ENCODE peak calls at places on chromosomes 1 and 21, in four cellular contexts. A is right lobe of liver, Z is fibroblast of lung, M is pancreas. K is an unnamed sample. For H3K4me1, the result is how much of the 10 kb centered on the place peaks cover.

GRCh38 chr1:9671377-9672140 is 20.0 kb downstream of the PIK3CD start:
- DNase-seq in A (no peak), Z (no peak), M (no peak), K (no peak)

GRCh38 chr1:58158006-58158405 is 388.5 kb downstream of the OMA1 start:
- DNase-seq in A (no peak), Z (no peak), M (no peak), K (no peak)

GRCh38 chr1:155648207-155649147 is 38.5 kb downstream of the MSTO1 start:
- DNase-seq in A (no peak), Z (peak), M (no peak), K (no peak)

GRCh38 chr1:231860221-231861088 is 233.9 kb downstream of the DISC1 start:
- DNase-seq in A (no peak), Z (no peak), M (no peak), K (no peak)

GRCh38 chr1:193068013-193068412 is 8.6 kb downstream of the RO60 start:
- DNase-seq in A (no peak), Z (no peak), M (no peak), K (no peak)

GRCh38 chr1:246727594-246727993 is 3.4 kb downstream of the SCCPDH start:
- DNase-seq in A (peak), Z (no peak), M (no peak), K (no peak)

GRCh38 chr21:44805226-44805625 is 3.6 kb upstream of the UBE2G2 start:
- DNase-seq in A (no peak), Z (no peak), M (no peak), K (no peak)

GRCh38 chr21:42320791-42321190 is 5.6 kb upstream of the TFF3 start:
- DNase-seq in A (no peak), Z (no peak), M (no peak), K (no peak)

GRCh38 chr1:50419192-50419906 is 3.9 kb downstream of the DMRTA2 start:
- DNase-seq in A (no peak), Z (no peak), M (peak), K (no peak)

GRCh38 chr1:81775510-81775909 is 25.2 kb upstream of the ADGRL2 start:
- DNase-seq in A (no peak), Z (no peak), M (no peak), K (no peak)

GRCh38 chr1:155175281-155175926 is 1.8 kb downstream of the TRIM46 start:
- DNase-seq in A (peak), Z (no peak), M (no peak), K (no peak)

GRCh38 chr1:35499652-35500176 is 57.5 kb downstream of the KIAA0319L start:
- DNase-seq in A (no peak), Z (no peak), M (no peak), K (no peak)

GRCh38 chr1:55575571-55576279 is 360.6 kb upstream of the USP24 start:
- DNase-seq in A (no peak), Z (no peak), M (no peak), K (no peak)

GRCh38 chr1:76867342-76868130 is at the start of gene ST6GALNAC5:
- DNase-seq in A (no peak), Z (peak), M (peak), K (no peak)

GRCh38 chr1:63802109-63802508 is 28.3 kb downstream of the ROR1 start:
- DNase-seq in A (no peak), Z (no peak), M (no peak), K (no peak)

GRCh38 chr1:206544562-206545257 is 37.4 kb downstream of the RASSF5 start:
- DNase-seq in A (peak), Z (peak), M (peak), K (peak)

GRCh38 chr1:155003766-155004351 is 1.3 kb downstream of the ZBTB7B start:
- DNase-seq in A (peak), Z (peak), M (peak), K (no peak)

GRCh38 chr1:27366411-27367159 is at the start of gene MAP3K6:
- DNase-seq in A (peak), Z (peak), M (peak), K (no peak)

GRCh38 chr1:14924455-14925325 is 228.9 kb upstream of the TMEM51 start:
- DNase-seq in A (peak), Z (peak), M (peak), K (no peak)

GRCh38 chr1:50833216-50833615 is 126.9 kb downstream of the FAF1 start:
- DNase-seq in A (no peak), Z (no peak), M (no peak), K (no peak)

GRCh38 chr1:48789903-48790302 is 13.2 kb upstream of the BEND5 start:
- DNase-seq in A (no peak), Z (no peak), M (no peak), K (no peak)
- H3K4me1 ChIP-seq in A (under half), Z (under half), M (under half), K (under half)

DNA sequence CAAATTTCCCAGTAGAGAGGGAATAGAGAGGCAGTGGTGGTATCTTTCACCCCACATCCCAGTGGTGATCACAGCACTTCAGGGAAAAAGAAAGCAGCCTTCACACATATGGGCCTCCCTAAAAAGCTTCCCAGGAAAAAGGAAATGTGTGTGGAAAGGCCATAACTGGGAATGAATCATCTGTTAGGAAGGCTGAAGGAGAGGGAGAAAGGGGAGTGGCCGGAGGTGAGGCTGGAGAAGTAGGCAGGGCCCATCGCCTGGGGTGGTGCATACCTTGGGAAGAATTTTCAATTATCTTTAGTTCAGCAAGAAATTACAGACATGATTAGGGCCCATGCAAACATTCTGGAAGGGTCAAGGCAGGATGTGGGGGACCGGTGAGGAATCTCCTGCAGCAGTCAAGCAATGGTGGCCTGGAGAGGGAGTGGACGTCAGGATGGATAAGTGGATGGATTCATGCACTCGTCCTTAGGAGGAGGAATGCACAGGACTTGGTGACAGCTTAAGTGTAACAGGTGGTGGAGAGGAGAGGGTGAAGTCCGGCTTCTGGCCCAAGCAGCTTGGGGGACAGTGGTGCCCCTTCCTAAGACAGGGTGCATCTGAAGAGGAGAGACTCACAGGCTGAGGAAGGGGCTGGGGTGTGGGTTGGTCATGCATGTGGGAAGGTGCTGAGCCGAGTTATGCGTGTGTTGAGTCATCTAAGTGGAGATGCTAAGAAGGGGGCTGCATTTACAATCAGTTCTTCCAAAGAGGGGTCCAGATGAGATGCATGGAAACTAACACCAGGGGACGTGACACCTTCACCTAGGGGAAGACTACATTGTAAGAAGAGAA is 17.9 kb downstream of the HIVEP3 start:
- DNase-seq in A (no peak), Z (peak), M (no peak), K (no peak)
- H3K4me1 ChIP-seq in A (under half), Z (under half), M (under half), K (under half)

GRCh38 chr1:89599332-89599630 is 33.6 kb upstream of the LRRC8C start:
- DNase-seq in A (no peak), Z (no peak), M (no peak), K (no peak)
- H3K4me1 ChIP-seq in A (under half), Z (under half), M (under half), K (under half)

GRCh38 chr21:32558131-32558530 is 27.2 kb downstream of the TCP10L start:
- DNase-seq in A (no peak), Z (no peak), M (no peak), K (no peak)
- H3K4me1 ChIP-seq in A (under half), Z (under half), M (under half), K (under half)

GRCh38 chr1:93677729-93678128 is 3.9 kb downstream of the BCAR3 start:
- DNase-seq in A (no peak), Z (no peak), M (no peak), K (no peak)
- H3K4me1 ChIP-seq in A (under half), Z (under half), M (under half), K (under half)

GRCh38 chr1:201026234-201026633 is 2.7 kb upstream of the KIF21B start:
- DNase-seq in A (no peak), Z (no peak), M (no peak), K (no peak)
- H3K4me1 ChIP-seq in A (under half), Z (under half), M (under half), K (under half)

DNA sequence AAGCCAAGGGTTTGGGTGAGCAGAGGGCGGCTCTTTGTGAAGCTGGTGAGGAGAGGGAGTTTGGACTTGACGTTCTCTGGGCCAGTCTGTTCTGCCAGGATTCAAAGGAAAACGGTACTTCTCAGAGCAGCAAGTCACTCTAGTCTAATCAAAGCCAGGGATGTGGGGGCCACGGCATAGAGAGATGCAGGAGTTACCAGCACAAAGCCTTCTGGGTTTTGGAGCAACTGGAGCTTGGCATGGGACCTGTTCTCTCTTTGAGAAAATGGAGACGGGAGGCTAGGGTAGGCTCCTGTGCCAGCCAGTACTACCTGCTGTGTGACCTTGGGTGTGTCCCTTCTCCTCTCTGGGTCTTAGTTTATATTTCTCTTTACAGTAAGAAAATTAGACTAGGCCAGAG is 2.1 kb downstream of the TXLNA start:
- DNase-seq in A (no peak), Z (no peak), M (no peak), K (no peak)
- H3K4me1 ChIP-seq in A (under half), Z (under half), M (under half), K (under half)

GRCh38 chr1:197439708-197440107 is 171.7 kb downstream of the CRB1 start:
- DNase-seq in A (no peak), Z (no peak), M (no peak), K (no peak)
- H3K4me1 ChIP-seq in A (under half), Z (under half), M (under half), K (under half)

DNA sequence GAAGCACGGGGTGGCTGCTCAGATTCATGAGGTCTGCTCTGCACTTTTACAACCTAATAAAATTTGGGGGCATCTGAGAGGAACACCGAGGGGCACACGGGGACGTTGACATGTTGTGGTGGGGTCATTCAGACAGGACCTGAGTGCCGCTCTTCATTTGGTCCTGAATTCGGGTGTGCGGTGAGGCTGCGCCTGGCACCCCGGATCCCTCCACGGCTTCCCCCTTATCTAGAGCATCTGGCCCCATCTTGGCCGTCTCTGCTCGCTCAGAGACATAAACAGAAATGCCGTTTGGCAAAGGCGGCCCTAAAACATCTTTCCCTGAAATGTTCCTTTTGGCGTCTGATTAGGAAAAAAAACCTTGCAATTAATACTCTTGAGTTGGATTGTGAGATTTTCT is 157.2 kb downstream of the PRDM16 start:
- DNase-seq in A (no peak), Z (no peak), M (no peak), K (no peak)
- H3K4me1 ChIP-seq in A (under half), Z (under half), M (under half), K (under half)

K was measured in iPS DF 6.9.